ENCODE peak calls at places on chromosome 2, in six cellular contexts. Y is NCI-H510A treated with DMSO at 0.1 percent for 48 hours, H is GM13976, O is foreskin melanocyte, E is NCI-H2171, D is A673. G is an unnamed sample.

GRCh38 chr2:67289921-67290371 is 107.2 kb upstream of the ETAA1 start:
- DNase-seq in O (no peak), E (no peak), D (peak), H (no peak), Y (no peak), G (no peak)

GRCh38 chr2:240217431-240218301 is 77.2 kb upstream of the OTOS start:
- DNase-seq in E (no peak), O (no peak), D (peak), Y (no peak), H (no peak), G (peak)

GRCh38 chr2:11829324-11829946 is 83.0 kb downstream of the LPIN1 start:
- DNase-seq in O (peak), H (peak), Y (peak), E (peak), D (peak), G (peak)

GRCh38 chr2:231050018-231050901 is 6.4 kb upstream of the PSMD1 start:
- DNase-seq in E (no peak), D (no peak), H (no peak), Y (no peak), O (no peak), G (peak)

GRCh38 chr2:172437419-172438063 is 10.2 kb downstream of the ITGA6 start:
- DNase-seq in O (no peak), E (no peak), H (no peak), D (no peak), Y (no peak), G (no peak)

GRCh38 chr2:66433945-66434678 is 813 bp upstream of the MEIS1 start:
- DNase-seq in Y (peak), H (no peak), D (peak), E (peak), O (peak), G (peak)

GRCh38 chr2:233925402-233925801 is 8.2 kb downstream of the TRPM8 start:
- DNase-seq in E (no peak), Y (no peak), O (no peak), D (no peak), H (no peak), G (no peak)

GRCh38 chr2:27042159-27042661 is 9.3 kb upstream of the AGBL5 start:
- DNase-seq in Y (peak), O (no peak), H (peak), D (no peak), E (no peak), G (peak)

GRCh38 chr2:24855703-24856102 is 62.5 kb downstream of the CENPO start:
- DNase-seq in D (peak), H (no peak), E (peak), O (no peak), Y (no peak), G (peak)

GRCh38 chr2:43131890-43132522 is 94.4 kb downstream of the ZFP36L2 start:
- DNase-seq in H (peak), O (no peak), Y (no peak), E (no peak), D (no peak), G (no peak)

GRCh38 chr2:47907097-47907781 is 941 bp upstream of the FBXO11 start:
- DNase-seq in E (no peak), D (no peak), O (no peak), H (no peak), Y (no peak), G (peak)

GRCh38 chr2:39898934-39899333 is 119.9 kb upstream of the THUMPD2 start:
- DNase-seq in H (no peak), E (no peak), Y (no peak), D (no peak), O (no peak), G (no peak)

GRCh38 chr2:3105814-3106569 is 271.6 kb downstream of the EIPR1 start:
- DNase-seq in H (no peak), E (no peak), O (no peak), Y (no peak), D (no peak), G (no peak)